ENCODE peak calls at places on chromosomes 13 and 19, in nine cellular contexts. One of them, this sample, is unnamed.

GRCh38 chr19:42370667-42371066 is 19.4 kb downstream of the CNFN start:
- DNase-seq in HT1080: no peak
- DNase-seq in choroid plexus epithelial cell: no peak
- DNase-seq in GM23338: peak; percentile 45
- DNase-seq in EL: no peak
- DNase-seq in AG10803: no peak
- DNase-seq in GM04504: no peak
- DNase-seq in tibial nerve: no peak
- DNase-seq in T-cell: no peak
- DNase-seq in this sample: no peak

GRCh38 chr13:94968040-94968756 is 255.9 kb upstream of the SOX21 start:
- DNase-seq in HT1080: peak; percentile 50
- DNase-seq in EL: peak; percentile 14
- DNase-seq in choroid plexus epithelial cell: no peak
- DNase-seq in tibial nerve: no peak
- DNase-seq in GM04504: no peak
- DNase-seq in GM23338: peak; percentile 83
- DNase-seq in T-cell: no peak
- DNase-seq in AG10803: no peak
- DNase-seq in this sample: no peak

GRCh38 chr19:16412596-16413355 is 59.0 kb downstream of the EPS15L1 start:
- DNase-seq in tibial nerve: no peak
- DNase-seq in GM04504: no peak
- DNase-seq in choroid plexus epithelial cell: no peak
- DNase-seq in HT1080: no peak
- DNase-seq in GM23338: no peak
- DNase-seq in T-cell: no peak
- DNase-seq in AG10803: no peak
- DNase-seq in EL: no peak
- DNase-seq in this sample: no peak

GRCh38 chr19:39645800-39646411 is 9.8 kb upstream of the LGALS16 start:
- DNase-seq in T-cell: no peak
- DNase-seq in GM23338: peak; percentile 61
- DNase-seq in HT1080: no peak
- DNase-seq in AG10803: peak; percentile 2
- DNase-seq in GM04504: no peak
- DNase-seq in EL: peak; percentile 6
- DNase-seq in choroid plexus epithelial cell: peak; percentile 33
- DNase-seq in tibial nerve: no peak
- DNase-seq in this sample: no peak

GRCh38 chr13:50170447-50171037 is 155.3 kb downstream of the KCNRG start:
- DNase-seq in AG10803: peak; percentile 41
- DNase-seq in EL: peak; percentile 15
- DNase-seq in GM23338: no peak
- DNase-seq in GM04504: no peak
- DNase-seq in T-cell: no peak
- DNase-seq in tibial nerve: no peak
- DNase-seq in choroid plexus epithelial cell: peak; percentile 62
- DNase-seq in HT1080: no peak
- DNase-seq in this sample: peak; percentile 2

GRCh38 chr19:51337141-51337860 is 4.6 kb downstream of the VSIG10L start:
- DNase-seq in choroid plexus epithelial cell: no peak
- DNase-seq in GM23338: no peak
- DNase-seq in EL: no peak
- DNase-seq in HT1080: no peak
- DNase-seq in T-cell: no peak
- DNase-seq in tibial nerve: no peak
- DNase-seq in AG10803: no peak
- DNase-seq in GM04504: no peak
- DNase-seq in this sample: no peak

GRCh38 chr19:10915511-10916091 is 12.8 kb downstream of the YIPF2 start:
- DNase-seq in T-cell: no peak
- DNase-seq in AG10803: peak; percentile 97
- DNase-seq in tibial nerve: peak; percentile 25
- DNase-seq in HT1080: peak; percentile 93
- DNase-seq in EL: peak; percentile 95
- DNase-seq in GM23338: no peak
- DNase-seq in GM04504: peak; percentile 92
- DNase-seq in choroid plexus epithelial cell: peak; percentile 71
- DNase-seq in this sample: peak; percentile 89

GRCh38 chr19:13363954-13364353 is 142.3 kb downstream of the CACNA1A start:
- DNase-seq in T-cell: no peak
- DNase-seq in HT1080: no peak
- DNase-seq in choroid plexus epithelial cell: no peak
- DNase-seq in tibial nerve: no peak
- DNase-seq in EL: no peak
- DNase-seq in GM04504: no peak
- DNase-seq in GM23338: no peak
- DNase-seq in AG10803: no peak
- DNase-seq in this sample: no peak

GRCh38 chr13:25570185-25570584 is 198.4 kb downstream of the ATP8A2 start:
- DNase-seq in T-cell: no peak
- DNase-seq in EL: no peak
- DNase-seq in GM23338: no peak
- DNase-seq in choroid plexus epithelial cell: no peak
- DNase-seq in GM04504: no peak
- DNase-seq in HT1080: peak; percentile 6
- DNase-seq in AG10803: no peak
- DNase-seq in tibial nerve: no peak
- DNase-seq in this sample: no peak

This sample was measured in fibroblast of the conjunctiva.